ENCODE peak calls at places on chromosomes 6 and 20, in eight cellular contexts. U is NCI-H2171; D is stromal cell of bone marrow; F is activated naive CD4-positive, alpha-beta T cell; C is BJ; A is activated T-helper 2 cell treated with anti-CD3 and anti-CD28 coated beads, Interferon-gamma antibody, Interleukin-2, Interleukin-4, amounts not matched to agents 10 μg/mL and 5 μg/mL and 100 μg/mL, durations not matched to agents 14 hours and 24 hours and 36 hours; E is lower lobe of right lung; Q is PC-3. T is an unnamed sample.

GRCh38 chr6:1400126-1400850 is 10.9 kb downstream of the FOXF2 start:
- DNase-seq in U (no peak), D (no peak), Q (no peak), F (no peak), A (no peak), C (no peak), E (no peak), T (no peak)

GRCh38 chr6:69865126-69865525 is 1.2 kb upstream of the COL19A1 start:
- DNase-seq in F (no peak), A (no peak), D (peak), E (no peak), C (peak), U (no peak), Q (peak), T (peak)

GRCh38 chr20:20203784-20204183 is 151.5 kb downstream of the CFAP61 start:
- DNase-seq in A (no peak), E (no peak), C (no peak), Q (no peak), D (no peak), F (no peak), U (no peak), T (no peak)

GRCh38 chr20:4150095-4150492 is 134.7 kb upstream of the RNF24 start:
- DNase-seq in D (peak), U (no peak), F (no peak), A (no peak), C (no peak), Q (peak), E (no peak), T (no peak)

GRCh38 chr6:170262481-170263088 is 28.3 kb downstream of the DLL1 start:
- DNase-seq in D (no peak), A (no peak), F (no peak), Q (no peak), U (no peak), C (no peak), E (no peak), T (no peak)

GRCh38 chr6:52872031-52872430 is 31.4 kb upstream of the GSTA5 start:
- DNase-seq in E (no peak), Q (no peak), A (no peak), F (no peak), C (no peak), D (no peak), U (no peak), T (no peak)

GRCh38 chr6:2240961-2241360 is 4.4 kb downstream of the GMDS start:
- DNase-seq in U (no peak), E (no peak), C (no peak), D (no peak), A (no peak), F (no peak), Q (no peak), T (no peak)

GRCh38 chr20:12925214-12925755 is 83.5 kb upstream of the SPTLC3 start:
- DNase-seq in D (peak), F (no peak), A (no peak), C (no peak), E (no peak), U (peak), Q (peak), T (peak)

GRCh38 chr6:26328265-26328844 is 36.6 kb upstream of the BTN3A2 start:
- DNase-seq in C (no peak), E (no peak), D (no peak), A (no peak), U (no peak), Q (no peak), F (peak), T (no peak)

GRCh38 chr20:15942130-15942529 is 631.1 kb downstream of the KIF16B start:
- DNase-seq in U (no peak), F (no peak), D (no peak), C (no peak), Q (peak), E (no peak), A (no peak), T (no peak)

GRCh38 chr6:36955136-36955535 is 598 bp downstream of the PI16 start:
- DNase-seq in F (no peak), A (no peak), Q (no peak), D (no peak), E (no peak), C (no peak), U (no peak), T (no peak)